ENCODE peak calls at places on chromosomes 16 and 17, in four cellular contexts. P is K562, C is A549, W is NB4. L is an unnamed sample.

GRCh38 chr17:82315703-82316358 is 1.6 kb downstream of the CD7 start:
- DNase-seq in P (no peak), C (no peak), W (no peak), L (no peak)

GRCh38 chr16:30996324-30996999 is 11.5 kb downstream of the HSD3B7 start:
- DNase-seq in P (peak), C (peak), W (no peak), L (peak)

GRCh38 chr16:48292452-48292851 is 45.1 kb upstream of the ABCC11 start:
- DNase-seq in P (no peak), C (no peak), W (no peak), L (no peak)

GRCh38 chr17:62067165-62068145 is 2.4 kb upstream of the MED13 start:
- DNase-seq in P (no peak), C (no peak), W (no peak), L (no peak)

GRCh38 chr17:72422505-72423285 is 301.9 kb downstream of the SOX9 start:
- DNase-seq in P (peak), C (peak), W (peak), L (peak)

GRCh38 chr17:32529604-32530003 is 42.8 kb downstream of the CDK5R1 start:
- DNase-seq in P (no peak), C (no peak), W (no peak), L (no peak)

GRCh38 chr17:3963214-3964201 is 729 bp downstream of the ATP2A3 start:
- DNase-seq in P (peak), C (no peak), W (peak), L (no peak)

GRCh38 chr17:62724398-62725146 is 83.5 kb downstream of the MARCHF10 start:
- DNase-seq in P (no peak), C (no peak), W (no peak), L (no peak)

GRCh38 chr17:81002409-81003361 is 11.0 kb downstream of the CHMP6 start:
- DNase-seq in P (peak), C (no peak), W (peak), L (peak)

GRCh38 chr17:58615768-58616659 is 75.8 kb downstream of the TEX14 start:
- DNase-seq in P (no peak), C (no peak), W (no peak), L (no peak)

GRCh38 chr16:14232106-14232890 is 161.2 kb downstream of the MRTFB start:
- DNase-seq in P (no peak), C (no peak), W (no peak), L (peak)

GRCh38 chr17:48729335-48730239 is 1.0 kb upstream of the HOXB13 start:
- DNase-seq in P (no peak), C (no peak), W (no peak), L (no peak)

GRCh38 chr17:36008998-36009665 is 7.8 kb upstream of the CCL15 start:
- DNase-seq in P (peak), C (no peak), W (peak), L (peak)

GRCh38 chr16:69861276-69862030 is 89.7 kb upstream of the CLEC18A start:
- DNase-seq in P (no peak), C (no peak), W (no peak), L (peak)

GRCh38 chr17:29933379-29933778 is 3.4 kb upstream of the SSH2 start:
- DNase-seq in P (peak), C (no peak), W (peak), L (peak)
- TF ChIP-seq MYC in P (no peak), C (no peak), W (no peak), L (no peak)

GRCh38 chr17:69457603-69458002 is 43.1 kb downstream of the MAP2K6 start:
- DNase-seq in P (no peak), C (no peak), W (no peak), L (no peak)

GRCh38 chr17:69466451-69466850 is 52.0 kb downstream of the MAP2K6 start:
- DNase-seq in P (no peak), C (no peak), W (no peak), L (no peak)

GRCh38 chr17:69462882-69463281 is 48.4 kb downstream of the MAP2K6 start:
- DNase-seq in P (peak), C (no peak), W (no peak), L (no peak)

GRCh38 chr17:69462010-69462409 is 47.5 kb downstream of the MAP2K6 start:
- DNase-seq in P (no peak), C (no peak), W (no peak), L (no peak)

GRCh38 chr17:69460963-69461922 is 46.7 kb downstream of the MAP2K6 start:
- DNase-seq in P (no peak), C (no peak), W (no peak), L (no peak)
- TF ChIP-seq POLR2A in P (no peak), C (no peak), W (no peak), L (no peak)

DNA sequence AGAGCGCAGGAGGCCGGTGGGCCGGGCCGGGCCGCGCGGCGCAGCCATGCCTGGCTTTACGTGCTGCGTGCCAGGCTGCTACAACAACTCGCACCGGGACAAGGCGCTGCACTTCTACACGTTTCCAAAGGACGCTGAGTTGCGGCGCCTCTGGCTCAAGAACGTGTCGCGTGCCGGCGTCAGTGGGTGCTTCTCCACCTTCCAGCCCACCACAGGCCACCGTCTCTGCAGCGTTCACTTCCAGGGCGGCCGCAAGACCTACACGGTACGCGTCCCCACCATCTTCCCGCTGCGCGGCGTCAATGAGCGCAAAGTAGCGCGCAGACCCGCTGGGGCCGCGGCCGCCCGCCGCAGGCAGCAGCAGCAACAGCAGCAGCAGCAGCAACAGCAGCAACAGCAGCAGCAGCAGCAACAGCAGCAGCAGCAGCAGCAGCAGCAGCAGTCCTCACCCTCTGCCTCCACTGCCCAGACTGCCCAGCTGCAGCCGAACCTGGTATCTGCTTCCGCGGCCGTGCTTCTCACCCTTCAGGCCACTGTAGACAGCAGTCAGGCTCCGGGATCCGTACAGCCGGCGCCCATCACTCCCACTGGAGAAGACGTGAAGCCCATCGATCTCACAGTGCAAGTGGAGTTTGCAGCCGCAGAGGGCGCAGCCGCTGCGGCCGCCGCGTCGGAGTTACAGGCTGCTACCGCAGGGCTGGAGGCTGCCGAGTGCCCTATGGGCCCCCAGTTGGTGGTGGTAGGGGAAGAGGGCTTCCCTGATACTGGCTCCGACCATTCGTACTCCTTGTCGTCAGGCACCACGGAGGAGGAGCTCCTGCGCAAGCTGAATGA is 606 bp downstream of the THAP11 start:
- DNase-seq in P (peak), C (no peak), W (peak), L (peak)
- TF ChIP-seq MYC in P (peak), C (no peak), W (peak), L (no peak)

DNA sequence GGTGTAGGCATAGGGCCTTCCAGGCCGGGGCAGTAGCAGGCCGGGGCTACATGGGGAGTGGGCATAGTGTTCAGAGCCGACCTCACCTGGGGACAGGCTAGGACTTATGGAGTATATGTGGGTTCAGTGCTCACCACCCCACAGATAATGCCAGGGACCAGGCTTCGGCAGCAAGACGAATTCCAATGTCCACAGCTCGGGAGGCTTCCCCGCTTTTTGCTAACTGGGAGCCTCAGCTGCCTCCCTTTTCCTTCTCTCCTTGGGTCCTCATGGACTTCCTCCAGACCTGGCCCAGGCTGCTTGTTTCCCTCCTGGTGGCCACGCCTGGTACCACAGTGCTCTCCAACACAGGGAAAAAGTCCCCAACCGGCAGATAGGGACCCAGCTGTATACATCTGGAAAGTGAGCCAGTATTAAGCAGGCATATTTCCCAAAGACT is 20.1 kb upstream of the SLC46A1 start:
- DNase-seq in P (peak), C (peak), W (peak), L (no peak)
- TF ChIP-seq POLR2A in P (no peak), C (no peak), W (no peak), L (no peak)

L was measured in endothelial cell of umbilical vein.